ENCODE peak calls at places on chromosome 12, in six cellular contexts. Z is pancreas; F is right lobe of liver; H is CD8-positive, alpha-beta T cell; Q is K562; G is astrocyte. P is an unnamed sample. For H3K36me3, the result is how much of the 10 kb centered on the place peaks cover.

GRCh38 chr12:101939856-101940265 is 62.5 kb downstream of the DRAM1 start:
- DNase-seq in H (no peak), Z (peak), F (peak), Q (peak), G (peak), P (no peak)

GRCh38 chr12:14995583-14996425 is 23.0 kb downstream of the PDE6H start:
- DNase-seq in F (no peak), Q (peak), Z (no peak), H (no peak), G (peak), P (no peak)

GRCh38 chr12:124388679-124389536 is 94.0 kb downstream of the RFLNA start:
- DNase-seq in Z (peak), G (peak), H (peak), Q (no peak), F (peak), P (peak)

GRCh38 chr12:104682790-104683279 is 226.1 kb downstream of the CHST11 start:
- DNase-seq in Z (no peak), G (no peak), F (no peak), Q (no peak), H (peak), P (no peak)

GRCh38 chr12:62621239-62621638 is 154.6 kb downstream of the MON2 start:
- DNase-seq in Z (no peak), F (no peak), G (no peak), H (no peak), Q (no peak), P (no peak)

GRCh38 chr12:113757223-113758002 is 208.7 kb downstream of the RBM19 start:
- DNase-seq in G (no peak), F (no peak), Z (no peak), H (no peak), Q (no peak), P (no peak)

GRCh38 chr12:24012528-24012927 is 63.1 kb upstream of the SOX5 start:
- DNase-seq in Q (no peak), G (no peak), F (no peak), Z (no peak), H (no peak), P (no peak)

GRCh38 chr12:114213055-114213561 is 192.8 kb downstream of the TBX5 start:
- DNase-seq in F (no peak), Z (no peak), Q (peak), G (no peak), H (no peak), P (peak)

DNA sequence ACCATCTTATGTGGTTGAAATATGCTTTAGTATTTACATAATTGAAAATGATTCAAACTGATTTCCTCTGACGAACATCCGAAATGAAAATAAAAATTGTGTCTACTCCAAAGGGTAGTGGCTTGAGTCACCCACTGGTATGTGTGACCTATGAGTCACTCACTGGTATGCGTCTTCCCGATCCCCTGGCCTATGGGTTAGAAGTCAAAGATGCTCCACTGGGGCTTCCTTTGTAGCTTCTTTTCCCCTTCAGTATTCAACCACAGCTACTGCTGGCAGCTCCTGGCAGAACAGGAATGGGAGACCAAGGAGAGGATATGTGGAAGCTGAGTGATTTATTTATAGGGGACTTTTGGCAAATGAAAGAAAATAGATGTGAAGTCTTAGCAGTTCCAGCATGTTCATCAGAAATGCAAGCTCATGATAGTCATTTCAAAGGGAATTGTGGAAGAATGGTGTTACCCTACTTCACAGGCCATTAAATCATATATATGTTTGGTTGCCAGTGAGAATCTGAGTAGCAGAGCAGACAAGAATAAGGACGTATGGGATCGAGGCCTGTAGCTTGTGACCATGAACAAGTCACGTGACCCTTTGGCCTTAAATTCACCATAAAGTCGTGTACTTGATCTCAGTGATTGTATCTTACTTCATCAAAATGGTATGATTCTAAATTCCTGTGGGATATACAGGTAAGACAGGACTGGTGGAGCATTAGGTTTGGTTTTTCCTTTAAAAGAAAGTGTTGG is 108.3 kb downstream of the CRADD start:
- DNase-seq in H (no peak), G (peak), Q (peak), F (no peak), Z (no peak), P (no peak)
- H3K27ac ChIP-seq in H (no peak), G (peak), Q (peak), F (peak), Z (peak), P (peak)

GRCh38 chr12:120260607-120261006 is 4.9 kb downstream of the PXN start:
- DNase-seq in Z (no peak), G (no peak), Q (no peak), H (no peak), F (no peak), P (no peak)
- H3K36me3 ChIP-seq in Z (under half), G (under half), Q (under half), H (under half), F (under half), P (under half)

DNA sequence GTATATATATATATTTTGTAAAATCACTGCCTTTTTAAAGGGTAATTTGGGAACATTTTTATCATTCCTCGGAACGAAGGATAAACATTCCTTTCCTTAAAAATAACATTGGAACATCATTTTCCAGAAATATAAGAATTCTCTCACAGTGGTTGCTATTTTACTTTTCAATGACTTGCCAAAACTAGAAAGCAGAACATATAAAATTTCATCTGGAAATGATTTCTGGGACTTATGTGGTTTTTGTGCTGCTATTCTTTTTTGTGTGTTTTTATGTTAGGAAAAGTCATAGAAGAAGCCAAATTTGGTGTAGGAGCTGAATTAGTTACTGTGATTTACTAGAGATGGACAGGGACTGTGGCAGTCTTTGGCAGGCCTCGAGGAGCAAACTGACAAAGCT is 38.3 kb upstream of the LDHB start:
- DNase-seq in F (no peak), G (no peak), H (no peak), Z (no peak), Q (no peak), P (no peak)
- H3K27ac ChIP-seq in F (no peak), G (no peak), H (no peak), Z (no peak), Q (no peak), P (no peak)

DNA sequence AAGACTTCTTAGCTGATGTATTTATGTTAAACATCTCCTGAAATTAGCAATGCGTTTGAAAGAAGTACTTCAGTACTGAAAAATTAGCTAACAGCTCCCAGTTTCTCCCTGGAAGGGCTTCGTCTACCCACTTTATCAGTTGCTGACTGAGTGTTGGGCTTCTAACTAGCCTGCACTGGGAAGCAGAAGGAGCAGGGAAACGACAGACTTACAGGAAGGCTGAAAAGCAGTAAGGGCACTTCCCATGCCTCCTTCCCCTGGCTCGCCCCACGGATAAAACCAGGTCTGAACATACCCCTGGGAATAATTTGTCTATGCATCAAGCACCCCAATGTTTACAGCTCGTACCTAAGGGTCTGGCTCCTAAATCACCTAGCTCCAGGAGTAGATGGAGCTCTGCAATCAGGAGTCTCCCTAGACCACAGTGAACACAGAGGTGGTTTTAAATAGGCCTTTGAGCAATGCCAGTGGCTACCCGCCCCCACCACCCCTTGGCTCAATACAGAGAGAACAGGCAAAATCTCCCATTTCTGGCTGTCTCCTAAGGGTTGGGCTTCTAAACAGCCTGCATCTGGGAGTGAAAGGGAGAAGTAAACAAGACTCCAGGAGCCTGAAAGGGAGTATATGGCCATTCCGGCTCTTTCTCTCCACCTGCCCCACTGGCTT is 23.7 kb downstream of the A2M start:
- DNase-seq in G (no peak), F (no peak), Q (no peak), H (no peak), Z (no peak), P (no peak)
- H3K36me3 ChIP-seq in G (under half), F (half or more), Q (under half), H (under half), Z (under half), P (half or more)

GRCh38 chr12:58502236-58502635 is 418.1 kb downstream of the LRIG3 start:
- DNase-seq in H (no peak), G (peak), Q (no peak), F (no peak), Z (no peak), P (no peak)

GRCh38 chr12:58503731-58504520 is 416.4 kb downstream of the LRIG3 start:
- DNase-seq in Z (no peak), G (no peak), H (no peak), Q (no peak), F (no peak), P (no peak)

GRCh38 chr12:58502857-58503256 is 417.4 kb downstream of the LRIG3 start:
- DNase-seq in Z (no peak), H (no peak), F (no peak), G (no peak), Q (no peak), P (no peak)

GRCh38 chr12:58500399-58500798 is 419.9 kb downstream of the LRIG3 start:
- DNase-seq in Q (no peak), Z (no peak), G (no peak), H (no peak), F (no peak), P (no peak)

GRCh38 chr12:58504539-58504938 is 415.8 kb downstream of the LRIG3 start:
- DNase-seq in G (peak), H (no peak), F (no peak), Z (no peak), Q (no peak), P (no peak)
- H3K27ac ChIP-seq in G (peak), H (no peak), F (no peak), Z (no peak), Q (no peak), P (no peak)

P was measured in left ventricle myocardium inferior.